ENCODE peak calls at places on chromosomes 12 and 14, in seven cellular contexts. A is mammary epithelial cell, Y is vagina, M is esophagus squamous epithelium, H is AG09309, U is breast epithelium, J is cardiac fibroblast. O is an unnamed sample.

GRCh38 chr12:4829793-4830162 is 79.9 kb upstream of the KCNA1 start:
- DNase-seq in A (no peak), Y (no peak), M (no peak), H (no peak), U (no peak), J (no peak), O (no peak)

GRCh38 chr12:116420476-116420875 is 138.7 kb upstream of the MAP1LC3B2 start:
- DNase-seq in A (no peak), Y (no peak), M (no peak), H (no peak), U (no peak), J (no peak), O (no peak)

GRCh38 chr14:96905825-96906224 is 108.6 kb downstream of the VRK1 start:
- DNase-seq in A (no peak), Y (no peak), M (no peak), H (no peak), U (no peak), J (peak; percentile 22), O (no peak)

GRCh38 chr12:29264424-29264823 is 115.3 kb downstream of the FAR2 start:
- DNase-seq in A (no peak), Y (no peak), M (no peak), H (no peak), U (no peak), J (no peak), O (no peak)

GRCh38 chr14:105529506-105530445 is 3.4 kb downstream of the TMEM121 start:
- DNase-seq in A (no peak), Y (no peak), M (no peak), H (no peak), U (no peak), J (no peak), O (no peak)

GRCh38 chr14:100546051-100546443 is 41.2 kb downstream of the BEGAIN start:
- DNase-seq in A (no peak), Y (no peak), M (no peak), H (no peak), U (no peak), J (peak; percentile 19), O (no peak)

GRCh38 chr12:8466171-8466692 is 10.5 kb downstream of the CLEC6A start:
- DNase-seq in A (no peak), Y (no peak), M (no peak), H (no peak), U (no peak), J (no peak), O (no peak)

GRCh38 chr12:103495783-103496456 is at the start of gene C12orf42:
- DNase-seq in A (peak; percentile 67), Y (no peak), M (no peak), H (no peak), U (no peak), J (peak; percentile 7), O (no peak)

GRCh38 chr12:8562310-8562709 is 21.6 kb upstream of the CLEC4E start:
- DNase-seq in A (no peak), Y (no peak), M (no peak), H (no peak), U (no peak), J (no peak), O (no peak)

GRCh38 chr12:82954572-82954971 is 267.9 kb downstream of the TMTC2 start:
- DNase-seq in A (no peak), Y (no peak), M (no peak), H (no peak), U (no peak), J (no peak), O (no peak)

GRCh38 chr14:37668646-37669045 is 73.2 kb downstream of the TTC6 start:
- DNase-seq in A (peak; percentile 62), Y (no peak), M (no peak), H (peak; percentile 4), U (no peak), J (no peak), O (no peak)

GRCh38 chr12:41653386-41654110 is 465.4 kb downstream of the PDZRN4 start:
- DNase-seq in A (no peak), Y (no peak), M (no peak), H (no peak), U (no peak), J (no peak), O (no peak)

GRCh38 chr12:96989916-96990315 is 82.9 kb downstream of the NEDD1 start:
- DNase-seq in A (peak; percentile 35), Y (no peak), M (no peak), H (no peak), U (no peak), J (no peak), O (no peak)

GRCh38 chr12:2057041-2057792 is 4.4 kb downstream of the CACNA1C start:
- DNase-seq in A (peak; percentile 14), Y (no peak), M (no peak), H (no peak), U (no peak), J (peak; percentile 70), O (peak; percentile 37)

GRCh38 chr12:27907766-27908165 is 64.8 kb downstream of the PTHLH start:
- DNase-seq in A (peak; percentile 19), Y (no peak), M (no peak), H (no peak), U (no peak), J (no peak), O (no peak)

GRCh38 chr12:103852498-103852992 is 11.5 kb upstream of the NT5DC3 start:
- DNase-seq in A (peak; percentile 82), Y (no peak), M (no peak), H (no peak), U (no peak), J (peak; percentile 51), O (no peak)

GRCh38 chr12:3076730-3077571 is at the start of gene TSPAN9:
- DNase-seq in A (peak; percentile 75), Y (no peak), M (no peak), H (no peak), U (peak; percentile 82), J (peak; percentile 79), O (no peak)
- TF ChIP-seq CTCF in A (no peak), Y (no peak), M (no peak), H (no peak), U (no peak), J (no peak), O (no peak)

GRCh38 chr14:99382071-99382640 is 98.5 kb downstream of the SETD3 start:
- DNase-seq in A (no peak), Y (no peak), M (no peak), H (no peak), U (no peak), J (no peak), O (no peak)

GRCh38 chr14:99378782-99379214 is 101.9 kb downstream of the SETD3 start:
- DNase-seq in A (peak; percentile 86), Y (no peak), M (no peak), H (no peak), U (no peak), J (no peak), O (no peak)

GRCh38 chr14:99380991-99381687 is 99.5 kb downstream of the SETD3 start:
- DNase-seq in A (no peak), Y (no peak), M (no peak), H (no peak), U (no peak), J (no peak), O (no peak)

GRCh38 chr14:99381688-99382060 is 99.0 kb downstream of the SETD3 start:
- DNase-seq in A (no peak), Y (no peak), M (no peak), H (no peak), U (no peak), J (no peak), O (no peak)

DNA sequence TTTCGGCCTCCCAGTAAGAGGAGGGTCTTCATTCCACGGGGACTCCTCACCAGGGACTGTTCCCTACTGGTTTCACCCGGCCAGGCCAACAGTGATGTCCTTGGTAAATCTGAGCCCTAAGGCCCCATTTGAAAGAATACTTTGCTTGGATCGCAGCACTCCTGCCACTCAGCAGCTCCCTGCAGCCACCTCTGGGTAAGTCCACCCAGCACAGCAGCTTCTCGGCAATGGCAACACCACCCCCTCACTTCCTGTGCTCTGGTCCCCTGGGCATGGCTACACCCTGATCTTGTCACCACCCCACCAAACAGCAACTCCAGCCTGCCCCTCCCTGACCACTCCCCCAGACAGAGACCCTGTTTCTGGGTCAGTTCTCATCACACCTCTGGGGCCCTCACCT is 100.3 kb downstream of the SETD3 start:
- DNase-seq in A (no peak), Y (no peak), M (no peak), H (no peak), U (no peak), J (no peak), O (no peak)
- H3K4me3 ChIP-seq in A (no peak overlapping the region), Y (no peak overlapping the region), M (no peak overlapping the region), H (no peak overlapping the region), U (no peak overlapping the region), J (no peak overlapping the region), O (no peak overlapping the region)

DNA sequence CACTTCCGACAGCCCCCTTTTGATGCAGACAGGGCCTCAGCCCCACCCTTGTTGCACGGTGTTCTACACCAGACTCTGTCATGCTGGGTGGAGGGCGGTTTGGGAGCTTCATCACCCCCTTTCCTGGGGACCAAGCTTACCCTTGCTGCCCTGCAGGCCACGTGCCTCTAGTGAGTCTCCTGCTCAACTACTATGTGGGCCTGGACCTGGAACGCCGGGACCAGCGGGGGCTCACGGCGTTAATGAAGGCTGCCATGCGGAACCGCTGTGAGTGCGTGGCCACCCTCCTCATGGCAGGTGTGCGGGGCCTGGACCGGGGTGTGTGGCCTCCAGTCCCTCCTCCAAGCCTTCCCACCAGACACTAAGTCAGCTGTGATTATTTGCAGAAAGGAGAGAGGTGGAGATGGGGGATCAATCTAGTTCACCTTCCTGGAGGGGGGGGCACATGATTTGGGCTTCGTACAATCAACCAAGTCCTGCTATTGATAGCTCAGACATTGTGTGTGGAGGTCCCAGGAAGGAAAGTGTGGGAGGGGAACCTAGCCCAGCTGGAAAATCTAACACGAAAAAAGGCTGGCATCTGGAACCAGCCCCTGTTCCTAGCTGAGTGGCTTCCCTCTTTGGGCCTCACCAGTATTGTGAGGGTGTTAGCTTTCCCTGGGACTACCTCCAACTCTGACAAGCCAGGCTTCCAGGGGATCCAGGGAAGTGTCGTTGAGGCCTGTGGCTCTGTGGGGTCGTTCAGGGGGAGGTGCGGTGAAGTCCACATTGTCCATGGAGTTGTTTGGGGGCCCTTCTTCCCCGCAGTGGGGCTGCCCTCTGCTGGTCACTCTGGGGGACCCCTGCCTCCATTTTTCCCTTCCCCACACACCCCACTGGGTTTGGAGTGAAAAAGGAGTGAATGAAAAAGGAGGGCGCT is 1.6 kb downstream of the ANKRD33 start:
- DNase-seq in A (no peak), Y (no peak), M (no peak), H (no peak), U (no peak), J (peak; percentile 46), O (no peak)
- TF ChIP-seq CTCF in A (no peak), Y (no peak), M (no peak), H (peak; percentile 29), U (no peak), J (peak; percentile 3), O (peak; percentile 28)

GRCh38 chr14:93880025-93880820 is 46.9 kb upstream of the FAM181A start:
- DNase-seq in A (no peak), Y (no peak), M (no peak), H (peak; percentile 24), U (peak; percentile 45), J (peak; percentile 17), O (peak; percentile 12)

GRCh38 chr14:93878251-93878650 is 48.9 kb upstream of the FAM181A start:
- DNase-seq in A (no peak), Y (no peak), M (no peak), H (no peak), U (no peak), J (no peak), O (no peak)

GRCh38 chr14:93878871-93879270 is 48.3 kb upstream of the FAM181A start:
- DNase-seq in A (no peak), Y (no peak), M (no peak), H (no peak), U (no peak), J (no peak), O (no peak)

GRCh38 chr14:93884950-93885349 is 42.2 kb upstream of the FAM181A start:
- DNase-seq in A (no peak), Y (no peak), M (no peak), H (no peak), U (no peak), J (no peak), O (no peak)

GRCh38 chr14:93879362-93879983 is 47.7 kb upstream of the FAM181A start:
- DNase-seq in A (no peak), Y (no peak), M (no peak), H (no peak), U (peak; percentile 5), J (no peak), O (no peak)
- H3K4me3 ChIP-seq in A (no peak overlapping the region), Y (peak overlapping the region; percentile 14), M (no peak overlapping the region), H (no peak overlapping the region), U (no peak overlapping the region), J (no peak overlapping the region), O (peak overlapping the region; percentile 4)